ENCODE peak calls at places on chromosomes 12 and 14, in eight cellular contexts. One of them, this sample, is unnamed.

GRCh38 chr12:106416273-106416672 is 58.7 kb downstream of the POLR3B start:
- DNase-seq in mesendoderm: peak
- DNase-seq in Karpas-422: no peak
- DNase-seq in IMR-90: no peak
- DNase-seq in fibroblast of lung: peak
- DNase-seq in GM23248: no peak
- DNase-seq in HCT116: no peak
- DNase-seq in endodermal cell: no peak
- DNase-seq in this sample: no peak

GRCh38 chr14:80213602-80214001 is 2.3 kb upstream of the DIO2 start:
- DNase-seq in mesendoderm: peak
- DNase-seq in Karpas-422: peak
- DNase-seq in IMR-90: peak
- DNase-seq in fibroblast of lung: peak
- DNase-seq in GM23248: peak
- DNase-seq in HCT116: peak
- DNase-seq in endodermal cell: peak
- DNase-seq in this sample: peak

GRCh38 chr14:70350078-70350477 is 9.4 kb downstream of the COX16 start:
- DNase-seq in mesendoderm: peak
- DNase-seq in Karpas-422: no peak
- DNase-seq in IMR-90: no peak
- DNase-seq in fibroblast of lung: no peak
- DNase-seq in GM23248: no peak
- DNase-seq in HCT116: no peak
- DNase-seq in endodermal cell: peak
- DNase-seq in this sample: no peak

GRCh38 chr14:75607842-75608640 is 29.6 kb downstream of the FLVCR2 start:
- DNase-seq in mesendoderm: no peak
- DNase-seq in Karpas-422: no peak
- DNase-seq in IMR-90: no peak
- DNase-seq in fibroblast of lung: no peak
- DNase-seq in GM23248: no peak
- DNase-seq in HCT116: no peak
- DNase-seq in endodermal cell: no peak
- DNase-seq in this sample: no peak

GRCh38 chr14:104794641-104795467 is 694 bp downstream of the AKT1 start:
- DNase-seq in mesendoderm: peak
- DNase-seq in Karpas-422: peak
- DNase-seq in IMR-90: peak
- DNase-seq in fibroblast of lung: peak
- DNase-seq in GM23248: peak
- DNase-seq in HCT116: no peak
- DNase-seq in endodermal cell: peak
- DNase-seq in this sample: no peak

GRCh38 chr14:89618821-89619551 is 202.0 kb upstream of the FOXN3 start:
- DNase-seq in mesendoderm: peak
- DNase-seq in Karpas-422: peak
- DNase-seq in IMR-90: peak
- DNase-seq in fibroblast of lung: peak
- DNase-seq in GM23248: peak
- DNase-seq in HCT116: peak
- DNase-seq in endodermal cell: peak
- DNase-seq in this sample: peak

GRCh38 chr14:99318091-99318958 is 46.3 kb upstream of the BCL11B start:
- DNase-seq in mesendoderm: peak
- DNase-seq in Karpas-422: no peak
- DNase-seq in IMR-90: no peak
- DNase-seq in fibroblast of lung: no peak
- DNase-seq in GM23248: no peak
- DNase-seq in HCT116: no peak
- DNase-seq in endodermal cell: peak
- DNase-seq in this sample: peak

GRCh38 chr12:2212971-2213869 is 160.4 kb downstream of the CACNA1C start:
- DNase-seq in mesendoderm: peak
- DNase-seq in Karpas-422: no peak
- DNase-seq in IMR-90: no peak
- DNase-seq in fibroblast of lung: peak
- DNase-seq in GM23248: no peak
- DNase-seq in HCT116: no peak
- DNase-seq in endodermal cell: peak
- DNase-seq in this sample: no peak

GRCh38 chr14:62162998-62163589 is 400.9 kb downstream of the SNAPC1 start:
- DNase-seq in mesendoderm: peak
- DNase-seq in Karpas-422: peak
- DNase-seq in IMR-90: peak
- DNase-seq in fibroblast of lung: peak
- DNase-seq in GM23248: peak
- DNase-seq in HCT116: peak
- DNase-seq in endodermal cell: peak
- DNase-seq in this sample: peak

GRCh38 chr14:71487941-71488340 is 444.3 kb upstream of the RGS6 start:
- DNase-seq in mesendoderm: no peak
- DNase-seq in Karpas-422: no peak
- DNase-seq in IMR-90: peak
- DNase-seq in fibroblast of lung: peak
- DNase-seq in GM23248: peak
- DNase-seq in HCT116: no peak
- DNase-seq in endodermal cell: no peak
- DNase-seq in this sample: no peak

GRCh38 chr12:107225626-107226025 is 132.3 kb upstream of the CRY1 start:
- DNase-seq in mesendoderm: peak
- DNase-seq in Karpas-422: no peak
- DNase-seq in IMR-90: peak
- DNase-seq in fibroblast of lung: peak
- DNase-seq in GM23248: peak
- DNase-seq in HCT116: no peak
- DNase-seq in endodermal cell: peak
- DNase-seq in this sample: peak

GRCh38 chr12:30985814-30986452 is 59.4 kb downstream of the TSPAN11 start:
- DNase-seq in mesendoderm: peak
- DNase-seq in Karpas-422: peak
- DNase-seq in IMR-90: peak
- DNase-seq in fibroblast of lung: peak
- DNase-seq in GM23248: peak
- DNase-seq in HCT116: peak
- DNase-seq in endodermal cell: peak
- DNase-seq in this sample: peak

GRCh38 chr12:91985002-91985767 is 160.5 kb downstream of the BTG1 start:
- DNase-seq in mesendoderm: no peak
- DNase-seq in Karpas-422: no peak
- DNase-seq in IMR-90: peak
- DNase-seq in fibroblast of lung: peak
- DNase-seq in GM23248: peak
- DNase-seq in HCT116: no peak
- DNase-seq in endodermal cell: no peak
- DNase-seq in this sample: no peak

GRCh38 chr14:64388533-64389243 is 535 bp downstream of the MTHFD1 start:
- DNase-seq in mesendoderm: peak
- DNase-seq in Karpas-422: peak
- DNase-seq in IMR-90: peak
- DNase-seq in fibroblast of lung: peak
- DNase-seq in GM23248: peak
- DNase-seq in HCT116: no peak
- DNase-seq in endodermal cell: no peak
- DNase-seq in this sample: peak

GRCh38 chr12:132258543-132258942 is 70.8 kb downstream of the GALNT9 start:
- DNase-seq in mesendoderm: no peak
- DNase-seq in Karpas-422: no peak
- DNase-seq in IMR-90: no peak
- DNase-seq in fibroblast of lung: no peak
- DNase-seq in GM23248: no peak
- DNase-seq in HCT116: no peak
- DNase-seq in endodermal cell: no peak
- DNase-seq in this sample: no peak

GRCh38 chr12:12720637-12721250 is 3.6 kb downstream of the CDKN1B start:
- DNase-seq in mesendoderm: no peak
- DNase-seq in Karpas-422: no peak
- DNase-seq in IMR-90: no peak
- DNase-seq in fibroblast of lung: peak
- DNase-seq in GM23248: peak
- DNase-seq in HCT116: no peak
- DNase-seq in endodermal cell: no peak
- DNase-seq in this sample: no peak
- H3K9ac ChIP-seq in mesendoderm: no peak
- H3K9ac ChIP-seq in Karpas-422: peak
- H3K9ac ChIP-seq in IMR-90: peak
- H3K9ac ChIP-seq in fibroblast of lung: no peak
- H3K9ac ChIP-seq in GM23248: peak
- H3K9ac ChIP-seq in HCT116: peak
- H3K9ac ChIP-seq in endodermal cell: no peak
- H3K9ac ChIP-seq in this sample: peak

DNA sequence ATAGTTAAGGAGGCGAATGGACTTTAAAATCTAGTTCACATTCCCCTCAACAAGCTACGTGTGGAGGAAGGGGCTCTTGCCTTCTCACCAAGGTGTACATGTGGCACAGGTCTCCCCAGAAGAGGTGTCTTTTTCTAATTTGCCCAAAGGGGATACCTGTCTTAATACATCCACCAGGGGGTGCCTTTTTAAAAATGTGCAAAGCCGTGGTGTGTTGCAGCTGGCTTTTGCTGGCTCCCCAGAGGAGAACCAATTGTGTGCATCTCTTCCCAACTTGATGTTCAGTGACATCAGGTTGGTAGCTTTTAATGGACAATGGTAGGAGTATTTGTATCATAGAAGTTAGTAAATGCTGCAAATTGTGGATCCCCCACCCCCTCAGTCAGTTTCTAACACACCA is 33.8 kb downstream of the CREBL2 start:
- DNase-seq in mesendoderm: peak
- DNase-seq in Karpas-422: peak
- DNase-seq in IMR-90: peak
- DNase-seq in fibroblast of lung: peak
- DNase-seq in GM23248: peak
- DNase-seq in HCT116: peak
- DNase-seq in endodermal cell: peak
- DNase-seq in this sample: peak
- H3K9ac ChIP-seq in mesendoderm: no peak
- H3K9ac ChIP-seq in Karpas-422: no peak
- H3K9ac ChIP-seq in IMR-90: no peak
- H3K9ac ChIP-seq in fibroblast of lung: no peak
- H3K9ac ChIP-seq in GM23248: peak
- H3K9ac ChIP-seq in HCT116: no peak
- H3K9ac ChIP-seq in endodermal cell: no peak
- H3K9ac ChIP-seq in this sample: no peak

GRCh38 chr12:56517854-56518253 is 3.8 kb upstream of the RBMS2 start:
- DNase-seq in mesendoderm: no peak
- DNase-seq in Karpas-422: no peak
- DNase-seq in IMR-90: no peak
- DNase-seq in fibroblast of lung: no peak
- DNase-seq in GM23248: no peak
- DNase-seq in HCT116: peak
- DNase-seq in endodermal cell: no peak
- DNase-seq in this sample: peak
- H3K9ac ChIP-seq in mesendoderm: no peak
- H3K9ac ChIP-seq in Karpas-422: no peak
- H3K9ac ChIP-seq in IMR-90: no peak
- H3K9ac ChIP-seq in fibroblast of lung: no peak
- H3K9ac ChIP-seq in GM23248: peak
- H3K9ac ChIP-seq in HCT116: peak
- H3K9ac ChIP-seq in endodermal cell: no peak
- H3K9ac ChIP-seq in this sample: no peak

GRCh38 chr12:22048351-22049041 is 2.5 kb downstream of the CMAS start:
- DNase-seq in mesendoderm: no peak
- DNase-seq in Karpas-422: no peak
- DNase-seq in IMR-90: no peak
- DNase-seq in fibroblast of lung: no peak
- DNase-seq in GM23248: no peak
- DNase-seq in HCT116: no peak
- DNase-seq in endodermal cell: peak
- DNase-seq in this sample: no peak

GRCh38 chr12:22043943-22044342 is 2.1 kb upstream of the CMAS start:
- DNase-seq in mesendoderm: peak
- DNase-seq in Karpas-422: no peak
- DNase-seq in IMR-90: no peak
- DNase-seq in fibroblast of lung: no peak
- DNase-seq in GM23248: no peak
- DNase-seq in HCT116: no peak
- DNase-seq in endodermal cell: no peak
- DNase-seq in this sample: no peak

GRCh38 chr12:22046968-22047390 is 961 bp downstream of the CMAS start:
- DNase-seq in mesendoderm: no peak
- DNase-seq in Karpas-422: no peak
- DNase-seq in IMR-90: peak
- DNase-seq in fibroblast of lung: no peak
- DNase-seq in GM23248: peak
- DNase-seq in HCT116: no peak
- DNase-seq in endodermal cell: no peak
- DNase-seq in this sample: no peak

GRCh38 chr12:22047495-22047894 is 1.5 kb downstream of the CMAS start:
- DNase-seq in mesendoderm: no peak
- DNase-seq in Karpas-422: no peak
- DNase-seq in IMR-90: no peak
- DNase-seq in fibroblast of lung: no peak
- DNase-seq in GM23248: no peak
- DNase-seq in HCT116: no peak
- DNase-seq in endodermal cell: no peak
- DNase-seq in this sample: no peak

DNA sequence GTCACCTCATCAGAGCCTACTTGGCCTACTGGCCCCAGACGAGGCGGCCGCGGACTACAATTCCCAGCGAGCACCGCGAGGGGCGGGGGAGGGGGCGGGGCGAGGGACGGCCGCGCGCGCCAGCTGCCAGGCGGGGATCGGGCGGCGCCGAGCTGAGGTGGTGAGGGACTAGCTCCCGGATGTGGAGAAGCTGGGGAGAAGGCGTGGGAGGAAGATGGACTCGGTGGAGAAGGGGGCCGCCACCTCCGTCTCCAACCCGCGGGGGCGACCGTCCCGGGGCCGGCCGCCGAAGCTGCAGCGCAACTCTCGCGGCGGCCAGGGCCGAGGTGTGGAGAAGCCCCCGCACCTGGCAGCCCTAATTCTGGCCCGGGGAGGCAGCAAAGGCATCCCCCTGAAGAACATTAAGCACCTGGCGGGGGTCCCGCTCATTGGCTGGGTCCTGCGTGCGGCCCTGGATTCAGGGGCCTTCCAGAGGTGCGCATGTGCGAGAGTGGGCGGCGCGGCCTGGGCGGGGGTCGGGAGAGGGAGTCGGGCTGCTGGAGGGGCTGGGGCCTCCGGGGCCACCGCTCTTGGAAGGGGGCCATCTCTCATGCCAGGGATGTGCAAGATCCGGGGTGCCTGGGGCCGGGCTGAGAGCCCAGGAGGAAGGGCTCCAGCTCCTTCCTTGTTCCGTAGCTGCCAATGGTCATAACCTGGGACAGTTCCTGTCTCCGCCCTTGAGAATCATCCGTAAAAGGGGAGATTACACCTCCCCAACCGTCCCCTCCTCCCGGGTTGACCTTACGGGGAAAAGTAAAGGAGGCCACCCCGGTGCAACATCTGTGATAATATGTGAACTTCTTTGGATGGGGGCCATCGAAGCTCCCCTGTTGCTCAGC is at the start of gene CMAS:
- DNase-seq in mesendoderm: peak
- DNase-seq in Karpas-422: peak
- DNase-seq in IMR-90: peak
- DNase-seq in fibroblast of lung: peak
- DNase-seq in GM23248: peak
- DNase-seq in HCT116: peak
- DNase-seq in endodermal cell: peak
- DNase-seq in this sample: peak
- H3K9ac ChIP-seq in mesendoderm: peak
- H3K9ac ChIP-seq in Karpas-422: peak
- H3K9ac ChIP-seq in IMR-90: peak
- H3K9ac ChIP-seq in fibroblast of lung: peak
- H3K9ac ChIP-seq in GM23248: peak
- H3K9ac ChIP-seq in HCT116: peak
- H3K9ac ChIP-seq in endodermal cell: peak
- H3K9ac ChIP-seq in this sample: peak

GRCh38 chr12:104494137-104494815 is 37.5 kb downstream of the CHST11 start:
- DNase-seq in mesendoderm: no peak
- DNase-seq in Karpas-422: no peak
- DNase-seq in IMR-90: no peak
- DNase-seq in fibroblast of lung: peak
- DNase-seq in GM23248: peak
- DNase-seq in HCT116: no peak
- DNase-seq in endodermal cell: no peak
- DNase-seq in this sample: no peak
- H3K9ac ChIP-seq in mesendoderm: no peak
- H3K9ac ChIP-seq in Karpas-422: no peak
- H3K9ac ChIP-seq in IMR-90: no peak
- H3K9ac ChIP-seq in fibroblast of lung: peak
- H3K9ac ChIP-seq in GM23248: peak
- H3K9ac ChIP-seq in HCT116: no peak
- H3K9ac ChIP-seq in endodermal cell: no peak
- H3K9ac ChIP-seq in this sample: no peak

This sample was measured in HepG2.